ENCODE peak calls at places on chromosome 19, in seven cellular contexts. One of them, this sample, is unnamed.

GRCh38 chr19:33789344-33789743 is 7.3 kb upstream of the KCTD15 start:
- DNase-seq in H9: no peak
- DNase-seq in mesenchymal stem cell: no peak
- DNase-seq in H1: no peak
- DNase-seq in neuronal stem cell: no peak
- DNase-seq in IMR-90: no peak
- DNase-seq in trophoblast cell: no peak
- DNase-seq in this sample: no peak

GRCh38 chr19:35856546-35857149 is at the start of gene KIRREL2:
- DNase-seq in H9: peak
- DNase-seq in mesenchymal stem cell: peak
- DNase-seq in H1: peak
- DNase-seq in neuronal stem cell: peak
- DNase-seq in IMR-90: no peak
- DNase-seq in trophoblast cell: no peak
- DNase-seq in this sample: peak

GRCh38 chr19:18849838-18850400 is 18.2 kb downstream of the UPF1 start:
- DNase-seq in H9: no peak
- DNase-seq in mesenchymal stem cell: no peak
- DNase-seq in H1: no peak
- DNase-seq in neuronal stem cell: no peak
- DNase-seq in IMR-90: no peak
- DNase-seq in trophoblast cell: no peak
- DNase-seq in this sample: no peak

GRCh38 chr19:50979758-50980157 is 4.0 kb downstream of the KLK7 start:
- DNase-seq in H9: no peak
- DNase-seq in mesenchymal stem cell: no peak
- DNase-seq in H1: no peak
- DNase-seq in neuronal stem cell: no peak
- DNase-seq in IMR-90: no peak
- DNase-seq in trophoblast cell: no peak
- DNase-seq in this sample: peak

GRCh38 chr19:47735131-47735530 is 10.2 kb upstream of the NOP53 start:
- DNase-seq in H9: peak
- DNase-seq in mesenchymal stem cell: no peak
- DNase-seq in H1: no peak
- DNase-seq in neuronal stem cell: no peak
- DNase-seq in IMR-90: no peak
- DNase-seq in trophoblast cell: no peak
- DNase-seq in this sample: peak

GRCh38 chr19:54178581-54179261 is 5.8 kb upstream of the TMC4 start:
- DNase-seq in H9: peak
- DNase-seq in mesenchymal stem cell: no peak
- DNase-seq in H1: peak
- DNase-seq in neuronal stem cell: no peak
- DNase-seq in IMR-90: no peak
- DNase-seq in trophoblast cell: peak
- DNase-seq in this sample: peak

GRCh38 chr19:34274827-34275625 is 20.7 kb downstream of the GARRE1 start:
- DNase-seq in H9: no peak
- DNase-seq in mesenchymal stem cell: peak
- DNase-seq in H1: no peak
- DNase-seq in neuronal stem cell: no peak
- DNase-seq in IMR-90: peak
- DNase-seq in trophoblast cell: peak
- DNase-seq in this sample: no peak

GRCh38 chr19:11345122-11345752 is 831 bp downstream of the TMEM205 start:
- DNase-seq in H9: no peak
- DNase-seq in mesenchymal stem cell: no peak
- DNase-seq in H1: no peak
- DNase-seq in neuronal stem cell: no peak
- DNase-seq in IMR-90: no peak
- DNase-seq in trophoblast cell: no peak
- DNase-seq in this sample: no peak

DNA sequence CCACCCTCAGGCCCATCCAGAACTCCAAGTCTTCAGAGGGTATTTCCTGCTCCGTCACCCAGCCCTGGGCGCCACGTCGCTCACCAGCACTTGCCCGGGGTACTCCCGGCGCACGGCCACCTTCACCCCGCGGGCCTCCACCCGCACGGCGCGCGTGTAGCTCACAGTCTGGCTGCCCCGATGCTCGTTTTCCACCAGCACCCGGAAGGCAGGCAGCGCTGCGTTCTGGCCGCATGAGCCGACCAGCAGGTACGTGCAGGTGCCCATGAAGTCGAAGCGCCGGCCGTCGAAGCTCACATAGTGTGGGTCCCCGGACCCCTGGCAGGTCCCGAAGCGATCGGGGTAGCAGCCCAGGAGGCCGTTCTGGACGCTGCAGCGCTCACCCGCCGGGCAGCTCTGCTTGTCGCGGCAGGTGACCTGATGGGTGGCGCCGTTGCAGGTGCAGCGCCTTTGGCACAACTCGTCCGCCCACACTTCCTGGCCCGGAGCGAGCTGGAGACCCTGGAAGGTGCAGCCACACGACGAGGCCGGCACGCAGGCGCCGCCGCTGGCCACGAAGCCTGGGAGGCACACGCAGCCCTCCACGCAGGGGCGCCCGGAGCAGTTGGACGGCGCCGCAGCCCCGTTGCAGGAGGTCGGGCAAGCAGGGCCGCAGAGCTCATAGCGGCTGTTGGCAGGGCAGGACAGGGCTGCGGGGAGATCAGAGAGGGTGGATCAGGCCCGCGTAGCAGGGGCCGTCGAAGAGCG is 19.2 kb downstream of the FCGBP start:
- DNase-seq in H9: peak
- DNase-seq in mesenchymal stem cell: no peak
- DNase-seq in H1: no peak
- DNase-seq in neuronal stem cell: no peak
- DNase-seq in IMR-90: no peak
- DNase-seq in trophoblast cell: no peak
- DNase-seq in this sample: no peak
- H2BK120ac ChIP-seq in H9: no peak
- H2BK120ac ChIP-seq in mesenchymal stem cell: no peak
- H2BK120ac ChIP-seq in H1: no peak
- H2BK120ac ChIP-seq in neuronal stem cell: peak
- H2BK120ac ChIP-seq in IMR-90: no peak
- H2BK120ac ChIP-seq in trophoblast cell: no peak
- H2BK120ac ChIP-seq in this sample: no peak

GRCh38 chr19:46189971-46190335 is 39.6 kb upstream of the IGFL1 start:
- DNase-seq in H9: no peak
- DNase-seq in mesenchymal stem cell: no peak
- DNase-seq in H1: no peak
- DNase-seq in neuronal stem cell: no peak
- DNase-seq in IMR-90: no peak
- DNase-seq in trophoblast cell: no peak
- DNase-seq in this sample: no peak

GRCh38 chr19:46191972-46192371 is 37.6 kb upstream of the IGFL1 start:
- DNase-seq in H9: no peak
- DNase-seq in mesenchymal stem cell: no peak
- DNase-seq in H1: no peak
- DNase-seq in neuronal stem cell: no peak
- DNase-seq in IMR-90: no peak
- DNase-seq in trophoblast cell: no peak
- DNase-seq in this sample: no peak

GRCh38 chr19:46191356-46191755 is 38.2 kb upstream of the IGFL1 start:
- DNase-seq in H9: no peak
- DNase-seq in mesenchymal stem cell: no peak
- DNase-seq in H1: no peak
- DNase-seq in neuronal stem cell: no peak
- DNase-seq in IMR-90: no peak
- DNase-seq in trophoblast cell: no peak
- DNase-seq in this sample: no peak

GRCh38 chr19:46192990-46193650 is 36.4 kb upstream of the IGFL1 start:
- DNase-seq in H9: no peak
- DNase-seq in mesenchymal stem cell: peak
- DNase-seq in H1: no peak
- DNase-seq in neuronal stem cell: no peak
- DNase-seq in IMR-90: peak
- DNase-seq in trophoblast cell: peak
- DNase-seq in this sample: peak

GRCh38 chr19:46190489-46190888 is 39.1 kb upstream of the IGFL1 start:
- DNase-seq in H9: no peak
- DNase-seq in mesenchymal stem cell: no peak
- DNase-seq in H1: no peak
- DNase-seq in neuronal stem cell: no peak
- DNase-seq in IMR-90: no peak
- DNase-seq in trophoblast cell: no peak
- DNase-seq in this sample: no peak
- H3K27ac ChIP-seq in H9: no peak
- H3K27ac ChIP-seq in mesenchymal stem cell: no peak
- H3K27ac ChIP-seq in H1: no peak
- H3K27ac ChIP-seq in neuronal stem cell: no peak
- H3K27ac ChIP-seq in IMR-90: no peak
- H3K27ac ChIP-seq in trophoblast cell: no peak
- H3K27ac ChIP-seq in this sample: no peak

DNA sequence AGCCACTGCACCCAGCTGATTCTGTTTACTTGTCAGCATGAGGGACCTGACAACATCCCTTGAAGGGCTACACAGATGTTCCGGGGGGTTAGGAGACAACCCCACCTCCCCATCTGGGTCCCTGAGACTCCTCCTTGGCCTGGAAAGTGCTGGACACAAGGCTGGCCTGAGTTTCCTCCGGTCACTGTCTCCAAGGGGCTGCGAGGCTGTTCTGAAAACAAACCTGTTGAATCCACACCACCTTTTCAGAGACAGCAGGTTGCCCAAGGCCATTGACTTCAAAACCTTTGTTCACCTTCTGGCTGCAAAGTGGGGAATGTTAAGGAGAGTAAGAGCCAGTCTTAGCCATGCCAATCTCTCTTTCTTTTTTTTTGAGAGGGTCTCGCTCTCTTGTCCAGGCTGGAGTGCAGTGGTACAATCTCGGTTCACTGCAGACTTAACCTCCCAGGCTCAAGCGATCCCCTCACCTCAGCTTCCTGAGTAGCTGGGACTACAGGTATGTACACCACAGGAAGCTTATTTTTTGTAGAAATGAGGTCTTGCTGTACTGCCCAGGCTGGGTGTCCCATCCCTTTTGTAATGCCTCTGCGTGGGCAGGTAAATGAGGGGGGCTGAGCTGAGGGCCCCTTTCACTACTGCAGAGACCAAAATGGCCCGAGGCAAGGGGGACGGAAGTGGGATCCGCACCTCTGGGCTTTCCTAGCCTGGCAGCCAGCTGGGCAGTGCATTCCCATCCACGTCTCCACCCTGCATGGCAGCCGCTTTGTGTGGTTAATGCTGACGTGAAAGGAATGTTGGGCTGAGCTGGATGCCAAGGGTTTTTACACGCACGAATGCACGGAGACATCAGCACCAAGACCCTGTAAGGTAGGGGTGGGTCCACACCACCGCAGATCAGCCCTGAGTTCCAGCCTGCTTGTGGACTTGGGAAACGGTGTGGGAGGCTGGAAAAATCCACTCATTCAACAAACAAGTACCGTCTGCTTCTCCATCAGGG is 1.9 kb upstream of the ZNF628 start:
- DNase-seq in H9: peak
- DNase-seq in mesenchymal stem cell: no peak
- DNase-seq in H1: no peak
- DNase-seq in neuronal stem cell: no peak
- DNase-seq in IMR-90: no peak
- DNase-seq in trophoblast cell: no peak
- DNase-seq in this sample: peak
- H2BK120ac ChIP-seq in H9: no peak
- H2BK120ac ChIP-seq in mesenchymal stem cell: no peak
- H2BK120ac ChIP-seq in H1: peak
- H2BK120ac ChIP-seq in neuronal stem cell: peak
- H2BK120ac ChIP-seq in IMR-90: no peak
- H2BK120ac ChIP-seq in trophoblast cell: no peak
- H2BK120ac ChIP-seq in this sample: no peak

GRCh38 chr19:5717215-5717614 is 2.7 kb downstream of the LONP1 start:
- DNase-seq in H9: no peak
- DNase-seq in mesenchymal stem cell: no peak
- DNase-seq in H1: no peak
- DNase-seq in neuronal stem cell: no peak
- DNase-seq in IMR-90: no peak
- DNase-seq in trophoblast cell: no peak
- DNase-seq in this sample: no peak
- H3K27ac ChIP-seq in H9: no peak
- H3K27ac ChIP-seq in mesenchymal stem cell: no peak
- H3K27ac ChIP-seq in H1: no peak
- H3K27ac ChIP-seq in neuronal stem cell: no peak
- H3K27ac ChIP-seq in IMR-90: no peak
- H3K27ac ChIP-seq in trophoblast cell: no peak
- H3K27ac ChIP-seq in this sample: no peak

This sample was measured in mesendoderm.